ENCODE peak calls at places on chromosomes 1 and 21, in seven cellular contexts. One of them, this sample, is unnamed.

GRCh38 chr1:50126962-50127715 is 18.4 kb downstream of the ELAVL4 start:
- DNase-seq in H1: no peak
- DNase-seq in psoas muscle: no peak
- DNase-seq in HAP-1: no peak
- DNase-seq in A673: no peak
- DNase-seq in spleen: no peak
- DNase-seq in ovary: no peak
- DNase-seq in this sample: no peak

GRCh38 chr1:209611771-209612570 is 28.5 kb downstream of the CAMK1G start:
- DNase-seq in H1: no peak
- DNase-seq in psoas muscle: peak; percentile 37
- DNase-seq in HAP-1: no peak
- DNase-seq in A673: no peak
- DNase-seq in spleen: no peak
- DNase-seq in ovary: no peak
- DNase-seq in this sample: no peak

GRCh38 chr1:41498391-41498790 is 13.9 kb upstream of the EDN2 start:
- DNase-seq in H1: no peak
- DNase-seq in psoas muscle: no peak
- DNase-seq in HAP-1: no peak
- DNase-seq in A673: no peak
- DNase-seq in spleen: no peak
- DNase-seq in ovary: no peak
- DNase-seq in this sample: no peak

GRCh38 chr1:109821221-109821669 is 57.5 kb upstream of the EPS8L3 start:
- DNase-seq in H1: no peak
- DNase-seq in psoas muscle: peak; percentile 90
- DNase-seq in HAP-1: no peak
- DNase-seq in A673: no peak
- DNase-seq in spleen: peak; percentile 83
- DNase-seq in ovary: no peak
- DNase-seq in this sample: no peak

GRCh38 chr1:107750364-107750959 is 214.5 kb downstream of the VAV3 start:
- DNase-seq in H1: no peak
- DNase-seq in psoas muscle: no peak
- DNase-seq in HAP-1: peak; percentile 65
- DNase-seq in A673: peak; percentile 90
- DNase-seq in spleen: no peak
- DNase-seq in ovary: no peak
- DNase-seq in this sample: no peak

GRCh38 chr1:18079941-18080340 is 27.7 kb upstream of the IGSF21 start:
- DNase-seq in H1: no peak
- DNase-seq in psoas muscle: no peak
- DNase-seq in HAP-1: no peak
- DNase-seq in A673: no peak
- DNase-seq in spleen: peak; percentile 50
- DNase-seq in ovary: no peak
- DNase-seq in this sample: no peak

GRCh38 chr1:57549280-57549679 is 125.4 kb upstream of the DAB1 start:
- DNase-seq in H1: no peak
- DNase-seq in psoas muscle: no peak
- DNase-seq in HAP-1: no peak
- DNase-seq in A673: no peak
- DNase-seq in spleen: no peak
- DNase-seq in ovary: no peak
- DNase-seq in this sample: no peak

GRCh38 chr1:113248494-113248893 is 141.8 kb upstream of the MAGI3 start:
- DNase-seq in H1: no peak
- DNase-seq in psoas muscle: no peak
- DNase-seq in HAP-1: no peak
- DNase-seq in A673: no peak
- DNase-seq in spleen: no peak
- DNase-seq in ovary: no peak
- DNase-seq in this sample: no peak

GRCh38 chr1:236287757-236288619 is 6.2 kb upstream of the ERO1B start:
- DNase-seq in H1: peak; percentile 49
- DNase-seq in psoas muscle: no peak
- DNase-seq in HAP-1: no peak
- DNase-seq in A673: peak; percentile 90
- DNase-seq in spleen: no peak
- DNase-seq in ovary: no peak
- DNase-seq in this sample: no peak

GRCh38 chr1:218345673-218346390 is 696 bp downstream of the TGFB2 start:
- DNase-seq in H1: no peak
- DNase-seq in psoas muscle: peak; percentile 77
- DNase-seq in HAP-1: peak; percentile 56
- DNase-seq in A673: peak; percentile 81
- DNase-seq in spleen: peak; percentile 89
- DNase-seq in ovary: peak; percentile 73
- DNase-seq in this sample: peak; percentile 41

GRCh38 chr1:121417289-121417955 is 232.6 kb downstream of the SRGAP2C start:
- DNase-seq in H1: no peak
- DNase-seq in psoas muscle: no peak
- DNase-seq in HAP-1: no peak
- DNase-seq in A673: no peak
- DNase-seq in spleen: no peak
- DNase-seq in ovary: no peak
- DNase-seq in this sample: no peak

GRCh38 chr1:184025242-184025675 is 12.3 kb downstream of the COLGALT2 start:
- DNase-seq in H1: no peak
- DNase-seq in psoas muscle: peak; percentile 32
- DNase-seq in HAP-1: peak; percentile 97
- DNase-seq in A673: peak; percentile 88
- DNase-seq in spleen: no peak
- DNase-seq in ovary: no peak
- DNase-seq in this sample: no peak

GRCh38 chr1:55007626-55008025 is 8.9 kb downstream of the BSND start:
- DNase-seq in H1: no peak
- DNase-seq in psoas muscle: no peak
- DNase-seq in HAP-1: no peak
- DNase-seq in A673: no peak
- DNase-seq in spleen: peak; percentile 16
- DNase-seq in ovary: no peak
- DNase-seq in this sample: no peak

GRCh38 chr1:147611021-147611426 is 59.3 kb downstream of the ACP6 start:
- DNase-seq in H1: no peak
- DNase-seq in psoas muscle: no peak
- DNase-seq in HAP-1: no peak
- DNase-seq in A673: no peak
- DNase-seq in spleen: no peak
- DNase-seq in ovary: no peak
- DNase-seq in this sample: no peak

GRCh38 chr1:222182641-222183040 is 365.3 kb downstream of the HHIPL2 start:
- DNase-seq in H1: no peak
- DNase-seq in psoas muscle: no peak
- DNase-seq in HAP-1: no peak
- DNase-seq in A673: no peak
- DNase-seq in spleen: no peak
- DNase-seq in ovary: no peak
- DNase-seq in this sample: no peak

GRCh38 chr21:39251326-39251725 is 62.1 kb downstream of the BRWD1 start:
- DNase-seq in H1: no peak
- DNase-seq in psoas muscle: no peak
- DNase-seq in HAP-1: no peak
- DNase-seq in A673: no peak
- DNase-seq in spleen: no peak
- DNase-seq in ovary: no peak
- DNase-seq in this sample: no peak

GRCh38 chr1:10691740-10692125 is 104.7 kb downstream of the CASZ1 start:
- DNase-seq in H1: no peak
- DNase-seq in psoas muscle: no peak
- DNase-seq in HAP-1: no peak
- DNase-seq in A673: no peak
- DNase-seq in spleen: no peak
- DNase-seq in ovary: no peak
- DNase-seq in this sample: no peak

GRCh38 chr1:10694274-10694632 is 102.2 kb downstream of the CASZ1 start:
- DNase-seq in H1: no peak
- DNase-seq in psoas muscle: no peak
- DNase-seq in HAP-1: peak; percentile 59
- DNase-seq in A673: peak; percentile 57
- DNase-seq in spleen: no peak
- DNase-seq in ovary: no peak
- DNase-seq in this sample: peak; percentile 58

GRCh38 chr1:10693497-10694273 is 102.8 kb downstream of the CASZ1 start:
- DNase-seq in H1: no peak
- DNase-seq in psoas muscle: peak; percentile 40
- DNase-seq in HAP-1: peak; percentile 11
- DNase-seq in A673: peak; percentile 44
- DNase-seq in spleen: peak; percentile 89
- DNase-seq in ovary: no peak
- DNase-seq in this sample: peak; percentile 19

GRCh38 chr1:10692401-10693021 is 103.9 kb downstream of the CASZ1 start:
- DNase-seq in H1: no peak
- DNase-seq in psoas muscle: no peak
- DNase-seq in HAP-1: peak; percentile 11
- DNase-seq in A673: no peak
- DNase-seq in spleen: peak; percentile 88
- DNase-seq in ovary: no peak
- DNase-seq in this sample: peak; percentile 53

GRCh38 chr1:10693152-10693496 is 103.3 kb downstream of the CASZ1 start:
- DNase-seq in H1: no peak
- DNase-seq in psoas muscle: no peak
- DNase-seq in HAP-1: no peak
- DNase-seq in A673: no peak
- DNase-seq in spleen: no peak
- DNase-seq in ovary: no peak
- DNase-seq in this sample: no peak
- H3K4me1 ChIP-seq in H1: peaks cover 6% of the 10 kb centered on the region
- H3K4me1 ChIP-seq in psoas muscle: peaks cover 71% of the 10 kb centered on the region
- H3K4me1 ChIP-seq in HAP-1: no peaks in the 10 kb centered on the region
- H3K4me1 ChIP-seq in A673: peaks cover 8% of the 10 kb centered on the region
- H3K4me1 ChIP-seq in spleen: peaks cover 28% of the 10 kb centered on the region
- H3K4me1 ChIP-seq in ovary: no peaks in the 10 kb centered on the region
- H3K4me1 ChIP-seq in this sample: peaks cover 17% of the 10 kb centered on the region

DNA sequence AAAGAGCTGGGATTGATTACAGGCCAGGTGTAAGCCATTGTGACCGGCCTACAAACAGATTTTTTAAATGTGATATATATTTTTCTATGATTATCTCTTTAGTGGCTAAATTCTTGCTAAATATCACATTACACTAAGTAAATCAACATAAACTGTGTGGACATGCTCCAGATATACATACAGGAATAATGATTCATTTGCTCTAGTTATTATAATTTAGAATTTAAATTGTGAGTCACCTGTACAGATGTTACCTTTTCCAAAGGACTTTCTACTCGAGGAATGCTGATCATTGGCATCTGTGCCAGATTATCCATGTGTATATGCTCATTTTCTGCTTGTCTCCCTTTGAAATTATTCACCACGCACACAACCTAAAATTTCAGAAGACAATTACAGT is 90.1 kb downstream of the PLPPR5 start:
- DNase-seq in H1: no peak
- DNase-seq in psoas muscle: no peak
- DNase-seq in HAP-1: no peak
- DNase-seq in A673: no peak
- DNase-seq in spleen: no peak
- DNase-seq in ovary: no peak
- DNase-seq in this sample: no peak
- H3K4me1 ChIP-seq in H1: no peaks in the 10 kb centered on the region
- H3K4me1 ChIP-seq in psoas muscle: no peaks in the 10 kb centered on the region
- H3K4me1 ChIP-seq in HAP-1: no peaks in the 10 kb centered on the region
- H3K4me1 ChIP-seq in A673: no peaks in the 10 kb centered on the region
- H3K4me1 ChIP-seq in spleen: no peaks in the 10 kb centered on the region
- H3K4me1 ChIP-seq in ovary: no peaks in the 10 kb centered on the region
- H3K4me1 ChIP-seq in this sample: no peaks in the 10 kb centered on the region

DNA sequence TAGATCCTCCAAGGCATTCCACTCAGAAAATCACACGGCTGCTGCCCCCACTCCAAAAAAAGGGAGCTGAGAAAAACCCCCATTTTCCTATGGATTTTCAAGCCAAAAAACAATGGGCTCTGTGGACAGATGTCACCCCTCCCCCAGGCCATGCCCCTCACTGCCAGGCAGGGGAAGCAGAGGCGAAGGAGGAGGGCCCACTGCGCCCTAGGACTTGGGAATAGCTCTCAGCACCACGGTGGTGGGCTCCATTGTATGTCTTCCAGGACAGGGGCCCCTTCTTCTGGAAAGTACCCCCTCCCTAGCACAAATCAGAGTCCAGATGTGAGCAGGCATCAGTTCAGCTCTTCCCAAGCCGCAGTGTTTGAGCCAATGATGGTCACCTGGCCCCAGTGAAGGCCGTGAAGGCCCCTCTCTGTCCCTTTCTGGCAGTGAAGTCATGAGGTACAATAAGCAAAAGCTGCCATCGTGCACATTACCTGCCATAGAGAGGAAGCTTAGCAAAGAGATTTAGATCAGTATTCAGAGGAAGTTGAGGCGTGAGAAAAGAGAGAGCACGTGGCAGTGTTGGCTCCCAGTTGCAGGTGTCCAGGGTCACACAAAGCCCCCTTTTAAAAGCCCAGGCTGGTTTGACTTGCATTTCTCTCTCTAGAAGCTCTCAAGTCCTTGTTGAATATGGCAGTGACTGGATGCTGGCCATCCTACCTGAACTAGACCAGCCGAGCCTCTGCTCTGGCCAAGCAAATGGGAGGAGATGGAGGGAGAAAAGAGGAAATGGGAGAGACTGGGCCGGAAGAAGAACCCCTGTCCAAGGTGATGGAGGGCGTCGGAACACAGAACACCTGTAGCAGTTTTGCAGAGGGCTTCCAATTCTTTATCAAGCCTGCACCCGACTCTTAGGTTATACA is 149.1 kb downstream of the TOMM20 start:
- DNase-seq in H1: no peak
- DNase-seq in psoas muscle: no peak
- DNase-seq in HAP-1: no peak
- DNase-seq in A673: no peak
- DNase-seq in spleen: no peak
- DNase-seq in ovary: no peak
- DNase-seq in this sample: no peak
- H3K4me1 ChIP-seq in H1: peaks cover 5% of the 10 kb centered on the region
- H3K4me1 ChIP-seq in psoas muscle: peaks cover 54% of the 10 kb centered on the region
- H3K4me1 ChIP-seq in HAP-1: peaks cover 10% of the 10 kb centered on the region
- H3K4me1 ChIP-seq in A673: peaks cover 8% of the 10 kb centered on the region
- H3K4me1 ChIP-seq in spleen: peaks cover 65% of the 10 kb centered on the region
- H3K4me1 ChIP-seq in ovary: peaks cover 34% of the 10 kb centered on the region
- H3K4me1 ChIP-seq in this sample: peaks cover 35% of the 10 kb centered on the region

GRCh38 chr1:169571450-169571849 is 14.8 kb downstream of the F5 start:
- DNase-seq in H1: no peak
- DNase-seq in psoas muscle: no peak
- DNase-seq in HAP-1: no peak
- DNase-seq in A673: no peak
- DNase-seq in spleen: no peak
- DNase-seq in ovary: no peak
- DNase-seq in this sample: no peak

GRCh38 chr1:169565335-169566271 is 20.7 kb downstream of the F5 start:
- DNase-seq in H1: no peak
- DNase-seq in psoas muscle: no peak
- DNase-seq in HAP-1: no peak
- DNase-seq in A673: peak; percentile 58
- DNase-seq in spleen: no peak
- DNase-seq in ovary: no peak
- DNase-seq in this sample: no peak

GRCh38 chr1:169570172-169570574 is 16.1 kb downstream of the F5 start:
- DNase-seq in H1: no peak
- DNase-seq in psoas muscle: no peak
- DNase-seq in HAP-1: no peak
- DNase-seq in A673: no peak
- DNase-seq in spleen: no peak
- DNase-seq in ovary: no peak
- DNase-seq in this sample: no peak

GRCh38 chr1:169572184-169572583 is 14.1 kb downstream of the F5 start:
- DNase-seq in H1: no peak
- DNase-seq in psoas muscle: no peak
- DNase-seq in HAP-1: no peak
- DNase-seq in A673: no peak
- DNase-seq in spleen: no peak
- DNase-seq in ovary: no peak
- DNase-seq in this sample: no peak

GRCh38 chr1:169568497-169568896 is 17.8 kb downstream of the F5 start:
- DNase-seq in H1: no peak
- DNase-seq in psoas muscle: no peak
- DNase-seq in HAP-1: no peak
- DNase-seq in A673: no peak
- DNase-seq in spleen: no peak
- DNase-seq in ovary: no peak
- DNase-seq in this sample: no peak
- H3K4me1 ChIP-seq in H1: no peaks in the 10 kb centered on the region
- H3K4me1 ChIP-seq in psoas muscle: no peaks in the 10 kb centered on the region
- H3K4me1 ChIP-seq in HAP-1: no peaks in the 10 kb centered on the region
- H3K4me1 ChIP-seq in A673: peaks cover 11% of the 10 kb centered on the region
- H3K4me1 ChIP-seq in spleen: no peaks in the 10 kb centered on the region
- H3K4me1 ChIP-seq in ovary: no peaks in the 10 kb centered on the region
- H3K4me1 ChIP-seq in this sample: peaks cover 4% of the 10 kb centered on the region